ENCODE peak calls at places on chromosome 9, in five cellular contexts. W is breast epithelium, J is bronchial epithelial cell, Y is suprapubic skin, A is PC-3. V is an unnamed sample.

GRCh38 chr9:134408389-134408788 is 82.1 kb downstream of the RXRA start:
- DNase-seq in W (no peak), J (no peak), Y (no peak), A (no peak), V (no peak)

GRCh38 chr9:126001581-126002225 is 254.5 kb downstream of the PBX3 start:
- DNase-seq in W (no peak), J (no peak), Y (no peak), A (no peak), V (no peak)

GRCh38 chr9:21985964-21986667 is 8.1 kb downstream of the CDKN2A start:
- DNase-seq in W (no peak), J (no peak), Y (no peak), A (no peak), V (no peak)

GRCh38 chr9:7828344-7828743 is 28.8 kb upstream of the DMAC1 start:
- DNase-seq in W (no peak), J (peak; percentile 15), Y (no peak), A (no peak), V (no peak)

GRCh38 chr9:38073882-38074281 is 4.9 kb upstream of the SHB start:
- DNase-seq in W (no peak), J (peak; percentile 84), Y (peak; percentile 8), A (peak; percentile 65), V (no peak)

GRCh38 chr9:136627703-136628102 is 35.0 kb upstream of the EGFL7 start:
- DNase-seq in W (no peak), J (no peak), Y (no peak), A (no peak), V (no peak)

GRCh38 chr9:35909687-35910612 is 660 bp downstream of the SPAAR start:
- DNase-seq in W (no peak), J (no peak), Y (no peak), A (no peak), V (no peak)

GRCh38 chr9:84383178-84383577 is 42.6 kb upstream of the SLC28A3 start:
- DNase-seq in W (no peak), J (no peak), Y (no peak), A (no peak), V (no peak)

GRCh38 chr9:133125706-133126696 is 5.0 kb upstream of the RALGDS start:
- DNase-seq in W (no peak), J (no peak), Y (no peak), A (no peak), V (peak; percentile 67)

GRCh38 chr9:96618209-96619108 is 1.2 kb downstream of the CDC14B start:
- DNase-seq in W (no peak), J (peak; percentile 70), Y (peak; percentile 83), A (peak; percentile 52), V (peak; percentile 30)

GRCh38 chr9:87643778-87644570 is 81.9 kb upstream of the CTSL start:
- DNase-seq in W (no peak), J (no peak), Y (no peak), A (no peak), V (no peak)

GRCh38 chr9:114072181-114073140 is 5.6 kb downstream of the AMBP start:
- DNase-seq in W (peak; percentile 63), J (peak; percentile 32), Y (no peak), A (no peak), V (peak; percentile 32)

GRCh38 chr9:116368680-116369079 is 215.1 kb downstream of the PAPPA start:
- DNase-seq in W (no peak), J (no peak), Y (no peak), A (no peak), V (no peak)

GRCh38 chr9:90044710-90045151 is 439.9 kb downstream of the GADD45G start:
- DNase-seq in W (no peak), J (peak; percentile 85), Y (peak; percentile 20), A (peak; percentile 79), V (peak; percentile 25)

GRCh38 chr9:126298319-126298801 is 28.3 kb upstream of the MVB12B start:
- DNase-seq in W (no peak), J (no peak), Y (no peak), A (no peak), V (no peak)

GRCh38 chr9:125810161-125810560 is 63.0 kb downstream of the PBX3 start:
- DNase-seq in W (no peak), J (no peak), Y (no peak), A (no peak), V (no peak)

GRCh38 chr9:108245901-108246300 is 609.9 kb downstream of the ACTL7B start:
- DNase-seq in W (no peak), J (no peak), Y (no peak), A (no peak), V (no peak)

GRCh38 chr9:92976436-92976835 is 29.1 kb downstream of the FGD3 start:
- DNase-seq in W (no peak), J (no peak), Y (no peak), A (no peak), V (no peak)

GRCh38 chr9:88388886-88389617 is 808 bp downstream of the SPIN1 start:
- DNase-seq in W (no peak), J (peak; percentile 37), Y (no peak), A (peak; percentile 53), V (peak; percentile 67)

GRCh38 chr9:131503626-131504465 is 1.1 kb downstream of the POMT1 start:
- DNase-seq in W (no peak), J (peak; percentile 60), Y (no peak), A (peak; percentile 62), V (peak; percentile 22)

GRCh38 chr9:114299286-114300152 is 23.4 kb upstream of the ORM1 start:
- DNase-seq in W (peak; percentile 25), J (no peak), Y (peak; percentile 64), A (no peak), V (no peak)

GRCh38 chr9:35501941-35502340 is 12.0 kb downstream of the RUSC2 start:
- DNase-seq in W (no peak), J (no peak), Y (no peak), A (no peak), V (no peak)

GRCh38 chr9:123417289-123418051 is 61.5 kb downstream of the CRB2 start:
- DNase-seq in W (peak; percentile 38), J (no peak), Y (no peak), A (no peak), V (no peak)
- TF ChIP-seq CTCF in W (no peak), J (no peak), Y (no peak), A (peak; percentile 23), V (no peak)

GRCh38 chr9:19050637-19051591 is 1.7 kb downstream of the RRAGA start:
- DNase-seq in W (no peak), J (peak; percentile 44), Y (no peak), A (peak; percentile 14), V (peak; percentile 14)
- H3K4me3 ChIP-seq in W (peak overlapping the region; percentile 91), J (peak overlapping the region; percentile 87), Y (peak overlapping the region; percentile 97), A (peak overlapping the region; percentile 89), V (peak overlapping the region; percentile 71)

DNA sequence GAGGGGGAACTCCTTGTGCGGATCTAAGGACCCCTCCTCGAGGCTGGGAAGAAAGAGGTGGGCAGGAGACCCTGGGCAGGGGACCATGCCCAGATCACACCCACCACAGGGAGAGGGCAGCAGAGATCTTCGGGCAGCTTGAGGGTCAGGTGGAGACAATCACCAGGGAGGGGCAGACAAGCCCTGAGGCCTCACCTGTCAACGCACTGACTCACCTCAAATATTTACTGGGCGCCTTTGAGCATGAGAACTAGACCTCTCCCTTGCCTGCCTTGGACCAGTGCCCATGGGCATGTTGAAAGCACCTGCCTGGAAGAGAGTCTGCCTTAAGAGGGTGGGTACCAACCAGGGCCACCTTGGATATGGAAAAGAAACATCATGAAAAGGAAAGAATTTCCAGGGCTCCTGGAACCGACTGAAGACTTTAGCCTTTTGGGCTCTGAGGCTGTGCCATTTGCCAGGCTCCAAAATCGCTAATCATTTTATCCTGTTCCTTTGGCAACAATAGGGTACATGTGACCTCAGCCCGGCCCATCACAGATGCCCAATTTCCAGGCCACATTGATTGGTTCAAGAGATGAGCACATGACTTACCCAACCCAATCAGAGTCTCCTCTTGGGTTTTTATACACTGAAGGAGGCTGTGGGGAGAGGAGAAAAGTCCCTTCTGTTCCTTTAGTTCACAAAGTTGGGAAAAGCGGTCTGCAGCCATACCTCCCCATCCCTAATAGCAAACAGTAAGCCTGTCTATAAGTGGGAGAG is 10.4 kb upstream of the SPINK4 start:
- DNase-seq in W (peak; percentile 91), J (peak; percentile 98), Y (no peak), A (peak; percentile 96), V (no peak)
- TF ChIP-seq CTCF in W (peak; percentile 40), J (peak; percentile 94), Y (no peak), A (peak; percentile 93), V (no peak)

DNA sequence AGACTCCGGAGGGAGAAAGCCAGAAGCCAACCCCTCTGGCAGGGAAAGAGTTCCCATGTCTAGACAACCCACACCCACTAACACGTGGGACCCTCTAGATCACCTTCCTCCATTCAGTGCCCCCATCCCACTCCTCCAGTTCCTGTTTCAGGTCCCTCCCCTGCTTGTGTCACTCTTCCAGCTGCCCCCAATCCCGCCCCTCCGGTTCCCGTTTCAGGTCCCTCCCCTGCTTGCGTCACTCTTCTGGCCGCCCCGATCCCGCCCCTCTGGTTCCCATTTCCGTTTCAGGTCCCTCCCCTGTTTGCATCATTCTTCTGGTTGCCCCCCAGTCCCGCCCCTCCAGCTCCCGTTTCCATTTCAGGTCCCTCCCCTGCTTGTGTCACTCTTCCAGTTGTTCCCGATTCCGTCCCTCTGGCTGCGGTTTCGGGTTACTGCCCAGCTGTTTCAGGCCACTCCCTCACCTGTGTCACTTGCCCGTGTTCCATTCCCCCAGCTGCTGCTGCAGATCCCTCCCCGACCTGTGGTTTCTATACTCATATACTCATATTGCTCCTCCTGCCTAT is 64.8 kb upstream of the RANBP6 start:
- DNase-seq in W (peak; percentile 90), J (peak; percentile 97), Y (peak; percentile 93), A (peak; percentile 92), V (peak; percentile 86)
- H3K4me3 ChIP-seq in W (peak overlapping the region; percentile 63), J (peak overlapping the region; percentile 25), Y (peak overlapping the region; percentile 48), A (peak overlapping the region; percentile 62), V (peak overlapping the region; percentile 41)

GRCh38 chr9:95073042-95073607 is 244.4 kb downstream of the FANCC start:
- DNase-seq in W (no peak), J (no peak), Y (no peak), A (peak; percentile 29), V (no peak)
- TF ChIP-seq CTCF in W (no peak), J (peak; percentile 30), Y (no peak), A (peak; percentile 43), V (peak; percentile 48)

GRCh38 chr9:70256123-70256551 is 2.6 kb upstream of the SMC5 start:
- DNase-seq in W (no peak), J (peak; percentile 79), Y (no peak), A (peak; percentile 79), V (peak; percentile 82)

GRCh38 chr9:70257991-70258691 is 637 bp upstream of the SMC5 start:
- DNase-seq in W (peak; percentile 60), J (peak; percentile 67), Y (no peak), A (no peak), V (peak; percentile 63)

GRCh38 chr9:70259512-70259802 is 679 bp downstream of the SMC5 start:
- DNase-seq in W (no peak), J (no peak), Y (no peak), A (no peak), V (no peak)

GRCh38 chr9:70258692-70259511 is at the start of gene SMC5:
- DNase-seq in W (peak; percentile 90), J (peak; percentile 87), Y (peak; percentile 93), A (peak; percentile 82), V (peak; percentile 94)

DNA sequence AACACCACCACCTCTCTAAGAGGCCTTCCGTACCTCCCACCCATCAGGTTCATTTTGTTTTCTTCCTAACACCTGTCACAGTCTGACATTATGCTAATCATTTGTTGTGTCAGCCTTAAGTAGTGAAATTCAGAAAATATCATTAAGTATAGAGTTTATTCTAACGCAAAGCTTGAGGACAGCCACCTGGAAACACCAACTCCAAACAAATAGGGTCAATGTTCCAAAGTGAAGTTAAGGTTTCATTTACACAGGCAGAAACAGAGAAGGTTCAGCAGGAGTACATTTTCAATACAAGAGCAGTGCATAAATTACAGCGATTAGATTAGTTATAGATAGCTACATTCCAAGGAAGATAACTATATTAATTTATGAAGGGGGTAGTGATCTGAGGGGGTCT is 1.3 kb upstream of the SMC5 start:
- DNase-seq in W (no peak), J (no peak), Y (no peak), A (no peak), V (peak; percentile 7)
- H3K4me3 ChIP-seq in W (peak overlapping the region; percentile 86), J (peak overlapping the region; percentile 81), Y (peak overlapping the region; percentile 81), A (peak overlapping the region; percentile 97), V (peak overlapping the region; percentile 85)

V was measured in astrocyte of the spinal cord.